ENCODE peak calls at places on chromosomes 3 and 15, in four cellular contexts. U, I, L and Z are unnamed samples.

GRCh38 chr15:56524915-56525314 is 60.0 kb upstream of the MNS1 start:
- DNase-seq in U (no peak), I (no peak), L (no peak), Z (no peak)

GRCh38 chr3:120114376-120114775 is 20.1 kb upstream of the GSK3B start:
- DNase-seq in U (no peak), I (no peak), L (no peak), Z (no peak)

GRCh38 chr15:80507131-80507530 is 102.9 kb downstream of the ARNT2 start:
- DNase-seq in U (no peak), I (no peak), L (no peak), Z (no peak)

GRCh38 chr15:96838088-96838487 is 507.6 kb downstream of the NR2F2 start:
- DNase-seq in U (no peak), I (no peak), L (no peak), Z (no peak)

GRCh38 chr15:78061963-78062427 is 15.5 kb downstream of the TBC1D2B start:
- DNase-seq in U (peak), I (no peak), L (peak), Z (peak)

GRCh38 chr3:163813935-163814334 is 1264.4 kb downstream of the SI start:
- DNase-seq in U (no peak), I (no peak), L (no peak), Z (no peak)

GRCh38 chr15:62756326-62756994 is 286.1 kb upstream of the TPM1 start:
- DNase-seq in U (no peak), I (peak), L (no peak), Z (no peak)

GRCh38 chr15:69906256-69907185 is 191.2 kb downstream of the TLE3 start:
- DNase-seq in U (no peak), I (no peak), L (no peak), Z (no peak)

GRCh38 chr15:38187646-38188313 is 64.9 kb upstream of the SPRED1 start:
- DNase-seq in U (no peak), I (peak), L (no peak), Z (no peak)

GRCh38 chr3:171883257-171883892 is 40.2 kb downstream of the TMEM212 start:
- DNase-seq in U (no peak), I (peak), L (no peak), Z (no peak)

GRCh38 chr3:186732169-186732766 is 15.1 kb downstream of the KNG1 start:
- DNase-seq in U (no peak), I (no peak), L (no peak), Z (no peak)

GRCh38 chr3:114376091-114376490 is 82.3 kb downstream of the TIGIT start:
- DNase-seq in U (no peak), I (no peak), L (no peak), Z (no peak)

GRCh38 chr3:107236661-107237375 is 140.4 kb upstream of the CCDC54 start:
- DNase-seq in U (no peak), I (no peak), L (peak), Z (no peak)

GRCh38 chr3:29067014-29067413 is 213.9 kb upstream of the RBMS3 start:
- DNase-seq in U (no peak), I (no peak), L (no peak), Z (no peak)

GRCh38 chr3:195042741-195043611 is 228.0 kb downstream of the XXYLT1 start:
- DNase-seq in U (no peak), I (no peak), L (no peak), Z (no peak)

GRCh38 chr15:99729327-99729726 is 3.9 kb downstream of the LYSMD4 start:
- DNase-seq in U (no peak), I (no peak), L (no peak), Z (no peak)

GRCh38 chr15:68511073-68511991 is 67.5 kb upstream of the CORO2B start:
- DNase-seq in U (no peak), I (no peak), L (no peak), Z (no peak)

GRCh38 chr3:142768338-142768737 is 44.5 kb downstream of the TRPC1 start:
- DNase-seq in U (no peak), I (no peak), L (no peak), Z (no peak)

GRCh38 chr15:62841891-62842559 is 200.5 kb upstream of the TPM1 start:
- DNase-seq in U (no peak), I (no peak), L (no peak), Z (no peak)

GRCh38 chr3:15347104-15347736 is 14.8 kb upstream of the SH3BP5 start:
- DNase-seq in U (no peak), I (no peak), L (no peak), Z (no peak)

GRCh38 chr3:186427627-186428026 is 65.6 kb upstream of the DGKG start:
- DNase-seq in U (no peak), I (no peak), L (peak), Z (no peak)

GRCh38 chr3:50604628-50605588 is 6.7 kb downstream of the CISH start:
- DNase-seq in U (no peak), I (no peak), L (no peak), Z (no peak)

GRCh38 chr3:181103605-181104004 is 114.1 kb upstream of the DNAJC19 start:
- DNase-seq in U (peak), I (peak), L (peak), Z (peak)

GRCh38 chr3:129003578-129004112 is 2.5 kb downstream of the EFCC1 start:
- DNase-seq in U (peak), I (peak), L (no peak), Z (no peak)

GRCh38 chr15:65175511-65175910 is 9.6 kb downstream of the CLPX start:
- DNase-seq in U (no peak), I (no peak), L (no peak), Z (no peak)

GRCh38 chr3:78737988-78738387 is 1029.8 kb downstream of the ROBO1 start:
- DNase-seq in U (no peak), I (no peak), L (no peak), Z (no peak)

GRCh38 chr15:101324513-101325177 is 29.6 kb upstream of the SNRPA1 start:
- DNase-seq in U (no peak), I (peak), L (no peak), Z (no peak)

GRCh38 chr3:133479895-133480669 is 80.2 kb downstream of the BFSP2 start:
- DNase-seq in U (no peak), I (peak), L (no peak), Z (no peak)

GRCh38 chr15:52008698-52009434 is 10.2 kb upstream of the MAPK6 start:
- DNase-seq in U (no peak), I (peak), L (peak), Z (no peak)

GRCh38 chr3:43231276-43232000 is 54.9 kb upstream of the SNRK start:
- DNase-seq in U (no peak), I (no peak), L (no peak), Z (no peak)

GRCh38 chr15:74318376-74319137 is 48.9 kb downstream of the CYP11A1 start:
- DNase-seq in U (no peak), I (no peak), L (no peak), Z (no peak)

GRCh38 chr3:39637807-39638206 is 170.3 kb downstream of the MOBP start:
- DNase-seq in U (no peak), I (peak), L (peak), Z (no peak)

GRCh38 chr3:13123266-13123665 is 50.0 kb upstream of the IQSEC1 start:
- DNase-seq in U (no peak), I (no peak), L (no peak), Z (no peak)

GRCh38 chr3:13122101-13123055 is 49.1 kb upstream of the IQSEC1 start:
- DNase-seq in U (no peak), I (no peak), L (no peak), Z (no peak)

GRCh38 chr3:13124631-13125030 is 51.4 kb upstream of the IQSEC1 start:
- DNase-seq in U (peak), I (no peak), L (no peak), Z (no peak)

GRCh38 chr3:13125092-13126015 is 52.1 kb upstream of the IQSEC1 start:
- DNase-seq in U (peak), I (no peak), L (no peak), Z (no peak)

DNA sequence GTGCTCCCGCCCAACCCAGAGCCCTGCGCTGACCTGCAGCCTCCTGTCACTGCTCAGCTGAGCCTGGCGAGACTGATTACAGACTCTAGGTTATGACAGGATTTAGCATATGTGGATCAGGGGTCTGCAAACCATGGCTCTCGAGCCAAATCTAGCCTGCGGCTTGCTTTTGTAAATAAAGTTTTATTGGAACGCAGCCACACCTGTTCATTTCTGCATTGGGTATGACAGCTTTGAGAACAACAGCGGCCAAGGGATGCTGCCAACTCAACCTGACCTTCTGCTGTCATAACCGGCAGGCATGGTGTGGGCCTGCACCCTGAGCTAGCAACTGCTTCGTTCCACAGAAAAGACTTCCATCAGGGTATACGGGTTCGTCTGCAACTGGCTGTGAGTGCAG is 50.5 kb upstream of the IQSEC1 start:
- DNase-seq in U (no peak), I (no peak), L (no peak), Z (no peak)
- TF ChIP-seq ELF4 in U (no peak), I (no peak), L (no peak), Z (no peak)

DNA sequence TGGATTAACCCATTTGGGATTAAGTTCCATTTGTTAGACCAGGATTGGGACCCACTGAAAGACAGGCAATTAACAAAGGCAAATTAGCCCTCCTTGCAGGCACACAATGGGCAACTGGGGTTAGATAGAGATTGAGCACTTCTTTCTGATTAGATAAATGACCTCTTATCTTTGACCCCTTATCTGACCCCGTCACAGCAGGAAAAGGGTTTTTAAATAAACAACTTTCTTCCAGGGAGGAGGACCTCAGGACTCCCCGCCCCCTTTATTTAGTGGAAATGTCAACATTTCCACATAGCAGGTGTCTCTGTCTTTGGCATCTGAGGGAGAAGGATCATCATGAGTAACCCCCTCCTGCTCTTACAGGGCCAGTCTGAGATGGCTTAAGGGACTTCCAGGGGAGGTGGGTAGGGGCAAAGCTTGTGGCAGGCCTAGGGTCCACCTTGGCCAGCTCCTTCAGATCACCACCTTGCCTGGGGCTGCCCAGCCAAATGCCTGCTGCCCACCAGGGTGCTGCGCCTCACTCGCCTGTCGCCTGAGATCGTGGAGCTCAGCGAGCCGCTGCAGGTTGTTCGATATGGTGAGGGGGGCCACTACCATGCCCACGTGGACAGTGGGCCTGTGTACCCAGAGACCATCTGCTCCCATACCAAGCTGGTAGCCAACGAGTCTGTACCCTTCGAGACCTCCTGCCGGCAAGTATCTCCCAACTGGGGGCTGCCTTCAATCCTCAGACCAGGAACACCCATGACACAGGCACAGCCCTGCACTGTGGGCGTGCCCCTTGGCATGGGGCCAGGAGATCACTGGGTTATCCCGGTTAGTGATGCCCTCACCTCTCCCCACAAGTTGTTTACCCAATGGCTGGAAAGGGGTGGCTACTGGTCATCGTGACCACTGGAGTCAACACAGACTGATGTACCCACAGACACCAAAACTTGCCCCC is 2.6 kb upstream of the WDR6 start:
- DNase-seq in U (no peak), I (peak), L (no peak), Z (no peak)
- TF ChIP-seq ELF4 in U (no peak), I (no peak), L (no peak), Z (no peak)

DNA sequence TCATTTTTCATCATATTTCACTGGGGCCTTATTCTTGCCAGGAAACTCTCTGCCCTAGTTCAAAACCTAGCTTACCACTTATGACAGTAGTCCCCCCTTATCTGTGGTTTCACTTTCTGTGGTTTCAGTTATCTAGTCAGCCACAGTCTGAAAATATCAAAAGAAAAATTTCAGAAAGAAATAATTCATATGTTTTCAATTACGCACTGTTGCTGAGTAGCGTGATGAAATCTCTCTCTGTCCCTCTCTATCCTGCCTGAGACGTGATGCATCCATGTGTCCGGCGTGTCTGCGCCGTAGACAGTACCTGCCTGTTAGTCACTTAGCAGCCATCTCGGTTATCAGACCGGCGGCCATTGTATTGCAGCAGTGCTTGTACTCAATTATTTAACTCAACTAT is 369.9 kb upstream of the MCTP2 start:
- DNase-seq in U (no peak), I (no peak), L (no peak), Z (no peak)
- TF ChIP-seq ELF4 in U (no peak), I (no peak), L (no peak), Z (no peak)

GRCh38 chr3:23219117-23219516 is 16.0 kb downstream of the UBE2E2 start:
- DNase-seq in U (no peak), I (no peak), L (no peak), Z (no peak)
- TF ChIP-seq ELF4 in U (no peak), I (no peak), L (no peak), Z (no peak)

DNA sequence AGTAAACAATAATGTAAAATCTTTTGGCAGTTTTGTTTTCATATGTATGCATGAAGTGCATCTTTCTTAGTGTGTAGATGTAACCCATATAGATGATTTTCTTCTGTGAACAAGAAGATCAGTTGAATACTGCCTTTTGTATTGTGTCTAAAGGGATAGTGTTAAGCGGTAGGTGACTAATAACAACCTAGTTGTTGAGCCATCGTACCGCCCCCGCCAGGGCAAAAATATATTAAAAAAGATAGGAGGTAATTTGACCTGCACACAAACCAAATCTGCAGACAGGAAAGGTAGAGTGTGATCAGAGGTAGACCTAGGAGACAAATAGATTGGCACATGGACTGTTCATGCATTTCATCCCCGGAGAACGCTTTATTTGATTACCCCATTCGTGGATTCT is 3.3 kb upstream of the GMNC start:
- DNase-seq in U (no peak), I (no peak), L (no peak), Z (no peak)
- TF ChIP-seq ELF4 in U (no peak), I (no peak), L (no peak), Z (no peak)

DNA sequence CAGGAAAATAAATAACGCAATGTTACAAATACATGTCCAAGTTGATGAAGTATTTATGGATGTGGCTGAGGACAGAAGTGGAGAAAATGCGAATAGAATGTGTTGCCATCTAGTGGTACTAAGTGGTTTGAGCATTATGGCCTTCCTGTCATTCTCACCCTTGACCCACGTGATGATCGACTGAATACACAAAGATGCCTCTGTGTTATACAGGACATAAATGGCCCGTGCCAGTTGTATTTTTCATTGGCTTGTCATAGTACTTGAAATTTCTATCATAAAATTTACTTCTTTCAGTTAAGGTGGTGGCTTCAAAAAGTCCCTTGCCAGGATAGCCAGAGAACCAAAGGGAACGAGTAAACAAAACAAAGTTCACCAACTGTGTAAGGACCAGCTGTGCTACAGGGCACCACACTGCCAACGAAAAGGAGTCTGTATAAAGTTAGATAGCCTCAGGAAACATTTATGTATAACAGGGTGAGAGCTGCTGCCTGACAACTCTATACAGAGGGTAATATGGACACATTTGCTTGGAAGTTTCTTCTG is 103.7 kb downstream of the MYH15 start:
- DNase-seq in U (no peak), I (peak), L (peak), Z (peak)
- TF ChIP-seq ELF4 in U (no peak), I (no peak), L (no peak), Z (no peak)